ENCODE peak calls at places on chromosome 9, in nine cellular contexts. H is Karpas-422; R is mucosa of descending colon; L is EL; O is KG1; A is cardiac fibroblast; N is hypothalamus; U is stimulated activated CD4-positive, alpha-beta T cell treated with anti-CD3 and anti-CD28 coated beads, Interleukin-15, amount 100 ng/mL, for 1 hour; D is T-helper 2 cell. P is an unnamed sample.

GRCh38 chr9:4832786-4833579 is 40.2 kb downstream of the RCL1 start:
- DNase-seq in H (no peak), R (no peak), L (peak; percentile 97), O (no peak), A (peak; percentile 95), N (no peak), U (no peak), D (no peak), P (no peak)

GRCh38 chr9:88270398-88270797 is 117.8 kb upstream of the SPIN1 start:
- DNase-seq in H (no peak), R (no peak), L (peak; percentile 52), O (no peak), A (no peak), N (no peak), U (no peak), D (no peak), P (no peak)

GRCh38 chr9:68552700-68553099 is 12.0 kb upstream of the TMEM252 start:
- DNase-seq in H (no peak), R (no peak), L (peak; percentile 64), O (no peak), A (peak; percentile 74), N (no peak), U (no peak), D (no peak), P (no peak)

GRCh38 chr9:128207076-128207731 is 4.0 kb downstream of the DNM1 start:
- DNase-seq in H (no peak), R (no peak), L (no peak), O (no peak), A (no peak), N (no peak), U (no peak), D (no peak), P (no peak)

GRCh38 chr9:94644543-94644942 is 5.2 kb upstream of the FBP1 start:
- DNase-seq in H (no peak), R (no peak), L (no peak), O (no peak), A (no peak), N (no peak), U (no peak), D (no peak), P (no peak)

GRCh38 chr9:93669116-93669957 is 93.0 kb downstream of the PHF2 start:
- DNase-seq in H (no peak), R (no peak), L (no peak), O (no peak), A (no peak), N (no peak), U (no peak), D (no peak), P (no peak)

GRCh38 chr9:81462759-81463158 is 226.6 kb downstream of the TLE1 start:
- DNase-seq in H (no peak), R (no peak), L (peak; percentile 45), O (no peak), A (no peak), N (no peak), U (no peak), D (no peak), P (no peak)

GRCh38 chr9:4970970-4971641 is 14.0 kb upstream of the JAK2 start:
- DNase-seq in H (no peak), R (no peak), L (no peak), O (no peak), A (no peak), N (no peak), U (peak; percentile 62), D (peak; percentile 28), P (no peak)

GRCh38 chr9:21525174-21525573 is 43.1 kb upstream of the IFNE start:
- DNase-seq in H (no peak), R (no peak), L (no peak), O (no peak), A (no peak), N (no peak), U (no peak), D (no peak), P (no peak)

GRCh38 chr9:35272989-35273388 is 111.2 kb downstream of the UNC13B start:
- DNase-seq in H (no peak), R (no peak), L (peak; percentile 62), O (no peak), A (peak; percentile 28), N (no peak), U (no peak), D (no peak), P (no peak)

GRCh38 chr9:21558627-21559401 is 76.7 kb upstream of the IFNE start:
- DNase-seq in H (no peak), R (no peak), L (peak; percentile 56), O (no peak), A (peak; percentile 48), N (no peak), U (no peak), D (no peak), P (no peak)

GRCh38 chr9:122225323-122226141 is 3.2 kb downstream of the LHX6 start:
- DNase-seq in H (no peak), R (no peak), L (no peak), O (no peak), A (no peak), N (no peak), U (no peak), D (no peak), P (no peak)

GRCh38 chr9:112348257-112348992 is 15.0 kb upstream of the PTBP3 start:
- DNase-seq in H (peak; percentile 79), R (peak; percentile 94), L (peak; percentile 78), O (no peak), A (peak; percentile 86), N (peak; percentile 28), U (peak; percentile 64), D (peak; percentile 30), P (peak; percentile 70)

GRCh38 chr9:111427186-111427585 is 57.0 kb downstream of the ECPAS start:
- DNase-seq in H (peak; percentile 43), R (no peak), L (peak; percentile 65), O (no peak), A (peak; percentile 41), N (no peak), U (no peak), D (no peak), P (no peak)

GRCh38 chr9:33287087-33287490 is 3.2 kb upstream of the NFX1 start:
- DNase-seq in H (peak; percentile 91), R (no peak), L (peak; percentile 69), O (peak; percentile 54), A (peak; percentile 86), N (no peak), U (no peak), D (peak; percentile 30), P (peak; percentile 92)

GRCh38 chr9:89000281-89000875 is 9.1 kb downstream of the S1PR3 start:
- DNase-seq in H (no peak), R (no peak), L (peak; percentile 29), O (no peak), A (peak; percentile 16), N (no peak), U (no peak), D (no peak), P (no peak)

GRCh38 chr9:135147473-135147805 is 60.0 kb downstream of the OLFM1 start:
- DNase-seq in H (no peak), R (no peak), L (no peak), O (no peak), A (no peak), N (no peak), U (no peak), D (no peak), P (no peak)

GRCh38 chr9:14797442-14797841 is 74.9 kb upstream of the CER1 start:
- DNase-seq in H (no peak), R (no peak), L (no peak), O (no peak), A (no peak), N (no peak), U (no peak), D (no peak), P (no peak)

GRCh38 chr9:212265-212664 is 2.4 kb upstream of the DOCK8 start:
- DNase-seq in H (no peak), R (no peak), L (no peak), O (no peak), A (no peak), N (no peak), U (no peak), D (no peak), P (no peak)

GRCh38 chr9:122446819-122447484 is 30.8 kb downstream of the OR1J1 start:
- DNase-seq in H (no peak), R (no peak), L (peak; percentile 33), O (no peak), A (peak; percentile 95), N (no peak), U (no peak), D (no peak), P (no peak)

GRCh38 chr9:38423939-38424843 is at the start of gene IGFBPL1:
- DNase-seq in H (no peak), R (no peak), L (peak; percentile 34), O (no peak), A (no peak), N (no peak), U (no peak), D (no peak), P (no peak)

GRCh38 chr9:98129451-98129881 is 10.4 kb upstream of the TRIM14 start:
- DNase-seq in H (peak; percentile 86), R (no peak), L (no peak), O (no peak), A (no peak), N (no peak), U (no peak), D (no peak), P (peak; percentile 68)

GRCh38 chr9:38067892-38068615 is 973 bp downstream of the SHB start:
- DNase-seq in H (no peak), R (peak; percentile 63), L (peak; percentile 15), O (no peak), A (no peak), N (no peak), U (no peak), D (no peak), P (no peak)

GRCh38 chr9:98794802-98795201 is 1.6 kb downstream of the ANKS6 start:
- DNase-seq in H (no peak), R (no peak), L (no peak), O (no peak), A (no peak), N (no peak), U (no peak), D (no peak), P (no peak)

GRCh38 chr9:70161414-70161732 is 97.4 kb upstream of the SMC5 start:
- DNase-seq in H (no peak), R (no peak), L (no peak), O (no peak), A (no peak), N (no peak), U (no peak), D (no peak), P (no peak)

GRCh38 chr9:81635526-81636279 is 53.6 kb downstream of the TLE1 start:
- DNase-seq in H (no peak), R (no peak), L (peak; percentile 77), O (no peak), A (no peak), N (no peak), U (no peak), D (no peak), P (no peak)

GRCh38 chr9:14440062-14440461 is 126.1 kb upstream of the NFIB start:
- DNase-seq in H (no peak), R (no peak), L (no peak), O (no peak), A (no peak), N (no peak), U (no peak), D (no peak), P (no peak)

GRCh38 chr9:126166291-126166690 is 160.3 kb upstream of the MVB12B start:
- DNase-seq in H (no peak), R (no peak), L (no peak), O (no peak), A (no peak), N (no peak), U (no peak), D (no peak), P (no peak)

GRCh38 chr9:121367651-121368510 is 2.2 kb downstream of the STOM start:
- DNase-seq in H (no peak), R (no peak), L (peak; percentile 30), O (no peak), A (no peak), N (no peak), U (no peak), D (no peak), P (no peak)

GRCh38 chr9:83059417-83059816 is 3.5 kb downstream of the RASEF start:
- DNase-seq in H (peak; percentile 25), R (no peak), L (no peak), O (no peak), A (no peak), N (no peak), U (no peak), D (no peak), P (no peak)

GRCh38 chr9:128505414-128505765 is 871 bp downstream of the GLE1 start:
- DNase-seq in H (no peak), R (no peak), L (peak; percentile 58), O (no peak), A (peak; percentile 39), N (no peak), U (no peak), D (no peak), P (no peak)